ENCODE peak calls at places on chromosome 4, in ten cellular contexts. Z is upper lobe of left lung, X is ovary, T is stomach, B is H1, J is transverse colon, W is K562, L is SK-N-SH, D is suprapubic skin, E is A549. K is an unnamed sample.

GRCh38 chr4:88041626-88042025 is 34.2 kb downstream of the PKD2 start:
- DNase-seq in W (no peak), D (no peak), E (no peak), Z (no peak), J (no peak), X (no peak), T (peak; percentile 26), B (no peak), L (no peak), K (no peak)

GRCh38 chr4:6910340-6910959 is 824 bp downstream of the TBC1D14 start:
- DNase-seq in T (no peak), Z (peak; percentile 52), J (peak; percentile 37), E (peak; percentile 48), W (peak; percentile 66), X (no peak), D (no peak), B (no peak), L (peak; percentile 51), K (no peak)

GRCh38 chr4:52572936-52573485 is 86.1 kb downstream of the USP46 start:
- DNase-seq in B (no peak), E (no peak), D (no peak), W (no peak), X (no peak), T (no peak), Z (no peak), J (no peak), L (no peak), K (no peak)

GRCh38 chr4:188714907-188715306 is 575.7 kb downstream of the TRIML1 start:
- DNase-seq in T (no peak), L (no peak), B (no peak), X (no peak), D (no peak), W (no peak), J (no peak), E (no peak), Z (no peak), K (no peak)

GRCh38 chr4:20809796-20810195 is 109.5 kb downstream of the PACRGL start:
- DNase-seq in Z (peak; percentile 76), E (no peak), J (no peak), L (no peak), B (no peak), T (no peak), W (no peak), X (no peak), D (no peak), K (no peak)

GRCh38 chr4:5791654-5792053 is 80.7 kb downstream of the EVC start:
- DNase-seq in D (peak; percentile 56), E (no peak), T (no peak), B (no peak), X (peak; percentile 13), Z (peak; percentile 11), L (no peak), J (no peak), W (no peak), K (no peak)

GRCh38 chr4:109113511-109113910 is 188.9 kb downstream of the COL25A1 start:
- DNase-seq in L (no peak), D (no peak), T (no peak), W (no peak), X (no peak), J (no peak), B (no peak), Z (no peak), E (no peak), K (no peak)

GRCh38 chr4:2092653-2093000 is 33.5 kb downstream of the NAT8L start:
- DNase-seq in J (no peak), Z (peak; percentile 10), X (no peak), W (no peak), E (no peak), L (no peak), D (no peak), B (no peak), T (peak; percentile 14), K (no peak)

DNA sequence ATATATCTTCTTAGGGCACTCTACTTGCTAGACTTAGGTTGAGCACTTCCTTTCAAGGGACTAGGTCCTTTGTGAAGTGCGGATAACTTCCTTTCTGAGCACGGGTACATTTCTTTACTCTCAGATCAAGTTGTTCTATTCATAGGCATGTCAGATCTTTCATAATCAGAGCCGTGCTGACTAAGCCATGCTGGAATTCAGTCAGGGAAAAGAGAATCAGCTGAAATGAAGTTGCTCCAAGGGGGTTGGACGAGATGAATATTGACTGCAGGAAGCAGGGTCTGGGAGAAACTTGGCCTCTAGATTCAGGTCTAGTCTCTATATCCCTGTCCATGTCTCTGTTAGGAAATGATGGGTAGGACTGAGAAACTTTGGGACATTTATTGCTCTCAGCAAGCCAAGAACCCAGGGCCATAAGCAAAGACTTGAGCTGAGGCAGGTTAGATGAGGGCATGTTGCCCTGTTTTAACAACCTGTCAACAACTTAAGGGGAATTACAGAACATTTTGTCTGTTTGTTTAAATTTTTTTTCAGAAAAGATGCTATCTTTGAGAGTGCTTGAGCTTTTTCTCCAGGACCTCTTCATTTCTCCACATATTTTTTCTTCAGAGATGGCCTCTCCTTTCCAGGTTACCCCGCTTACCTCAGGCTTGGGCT is 28.3 kb downstream of the AREG start:
- DNase-seq in B (no peak), T (peak; percentile 27), X (no peak), W (no peak), L (no peak), D (no peak), J (no peak), E (peak; percentile 36), Z (peak; percentile 54), K (no peak)
- TF ChIP-seq EP300 in B (no peak), T (no peak), X (no peak), W (no peak), L (no peak), D (no peak), J (no peak), E (no peak), Z (peak; percentile 71), K (no peak)

DNA sequence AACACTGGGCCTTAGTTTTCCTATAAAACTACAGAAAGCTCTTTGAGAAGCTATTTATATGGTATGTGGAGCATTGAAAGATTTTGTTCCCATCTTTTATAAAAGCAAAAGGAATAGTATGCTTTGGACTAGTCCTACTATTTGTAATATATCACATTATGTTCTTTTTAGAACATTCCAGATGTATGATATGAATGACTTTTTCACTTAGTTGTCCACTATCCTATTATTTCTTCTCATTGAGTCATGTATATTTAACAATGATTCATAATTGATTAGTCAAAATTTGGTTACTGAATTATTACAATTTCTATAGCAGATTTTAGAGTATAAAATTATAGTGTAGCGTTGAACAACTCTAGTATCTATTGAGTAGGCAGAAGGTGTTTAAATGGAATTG is 34.2 kb downstream of the RASSF6 start:
- DNase-seq in T (no peak), Z (no peak), B (no peak), D (no peak), L (no peak), X (no peak), E (no peak), J (no peak), W (no peak), K (no peak)
- TF ChIP-seq EP300 in T (no peak), Z (no peak), B (no peak), D (no peak), L (no peak), X (no peak), E (no peak), J (no peak), W (no peak), K (no peak)

DNA sequence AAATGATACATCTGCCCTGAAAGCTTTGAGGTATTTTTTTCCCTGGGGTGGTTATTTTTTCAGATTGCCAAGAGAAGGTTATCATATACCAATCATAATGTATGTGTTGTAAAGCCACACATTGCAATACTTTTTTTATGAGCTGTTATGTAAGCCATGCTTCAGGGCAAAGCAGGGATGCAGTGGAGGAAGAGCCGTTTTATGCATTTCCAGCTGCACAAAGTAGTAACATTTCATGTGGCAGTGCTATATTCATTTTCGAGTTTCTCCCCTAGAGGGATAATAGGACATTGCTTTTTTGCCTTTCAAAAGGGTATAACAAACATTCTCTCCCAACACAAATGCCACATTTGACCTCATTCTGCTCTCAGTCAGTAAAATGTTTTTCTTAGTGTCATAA is 68.5 kb downstream of the GALNT7 start:
- DNase-seq in J (no peak), Z (no peak), D (no peak), B (no peak), W (peak; percentile 11), E (no peak), T (no peak), L (peak; percentile 22), X (no peak), K (no peak)
- TF ChIP-seq EP300 in J (no peak), Z (no peak), D (no peak), B (no peak), W (no peak), E (no peak), T (no peak), L (no peak), X (no peak), K (no peak)

GRCh38 chr4:115973768-115974167 is 860.3 kb upstream of the NDST4 start:
- DNase-seq in E (no peak), T (no peak), B (no peak), L (no peak), D (no peak), J (no peak), Z (no peak), W (no peak), X (no peak), K (no peak)
- TF ChIP-seq EP300 in E (no peak), T (no peak), B (no peak), L (no peak), D (no peak), J (no peak), Z (no peak), W (no peak), X (no peak), K (no peak)

GRCh38 chr4:152394786-152395185 is 141.1 kb downstream of the FBXW7 start:
- DNase-seq in X (no peak), E (no peak), Z (no peak), T (no peak), W (no peak), J (no peak), D (no peak), B (no peak), L (no peak), K (no peak)
- TF ChIP-seq EP300 in X (no peak), E (no peak), Z (no peak), T (no peak), W (no peak), J (no peak), D (no peak), B (no peak), L (no peak), K (no peak)

DNA sequence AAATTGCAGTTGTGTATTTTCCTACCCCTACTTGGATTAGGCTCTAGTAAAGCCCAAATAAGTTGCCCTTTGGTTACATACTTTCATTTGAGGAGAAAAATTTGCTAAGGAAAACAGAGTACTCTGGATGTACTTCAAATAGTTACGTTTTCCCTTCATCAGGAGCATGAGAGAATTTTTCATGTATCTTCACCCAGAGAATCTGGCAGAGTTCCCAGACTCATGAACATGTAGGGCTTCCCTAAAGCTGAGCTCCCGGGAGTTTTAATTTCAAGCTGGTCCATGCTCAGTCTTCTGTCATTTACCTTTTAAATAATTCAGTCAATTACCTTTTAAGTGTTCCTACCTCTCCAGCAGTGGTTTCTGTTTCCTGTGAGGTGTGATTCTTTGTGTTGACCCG is 367.5 kb upstream of the GRID2 start:
- DNase-seq in L (no peak), X (no peak), J (no peak), E (no peak), D (no peak), Z (no peak), W (no peak), T (no peak), B (no peak), K (no peak)
- TF ChIP-seq EP300 in L (no peak), X (no peak), J (no peak), E (no peak), D (no peak), Z (no peak), W (no peak), T (no peak), B (no peak), K (no peak)